ENCODE peak calls at places on chromosomes 11 and 22, in five cellular contexts. One of them, this sample, is unnamed.
A peak's percentile ranks its signal among the peaks of the same experiment; 100 is the strongest.

GRCh38 chr22:19455585-19456370 is 8.3 kb upstream of the C22orf39 start:
- DNase-seq in Calu3: no peak
- DNase-seq in fibroblast of mammary gland: peak; percentile 28
- DNase-seq in sigmoid colon: no peak
- DNase-seq in coronary artery: no peak
- DNase-seq in this sample: no peak

GRCh38 chr11:69642549-69642912 is 1.6 kb downstream of the CCND1 start:
- DNase-seq in Calu3: no peak
- DNase-seq in fibroblast of mammary gland: no peak
- DNase-seq in sigmoid colon: peak; percentile 65
- DNase-seq in coronary artery: peak; percentile 75
- DNase-seq in this sample: no peak

GRCh38 chr11:101262995-101263394 is 133.4 kb upstream of the PGR start:
- DNase-seq in Calu3: no peak
- DNase-seq in coronary artery: no peak
- DNase-seq in fibroblast of mammary gland: no peak
- DNase-seq in sigmoid colon: no peak
- DNase-seq in this sample: no peak

GRCh38 chr11:127632546-127632945 is 632.0 kb upstream of the KIRREL3 start:
- DNase-seq in coronary artery: no peak
- DNase-seq in fibroblast of mammary gland: no peak
- DNase-seq in Calu3: no peak
- DNase-seq in sigmoid colon: no peak
- DNase-seq in this sample: no peak

GRCh38 chr11:720017-720641 is 14.1 kb downstream of the EPS8L2 start:
- DNase-seq in fibroblast of mammary gland: no peak
- DNase-seq in Calu3: no peak
- DNase-seq in coronary artery: no peak
- DNase-seq in sigmoid colon: no peak
- DNase-seq in this sample: no peak

GRCh38 chr11:26028294-26028954 is 303.5 kb upstream of the ANO3 start:
- DNase-seq in coronary artery: no peak
- DNase-seq in fibroblast of mammary gland: peak; percentile 73
- DNase-seq in sigmoid colon: no peak
- DNase-seq in Calu3: no peak
- DNase-seq in this sample: peak; percentile 57

GRCh38 chr11:43575931-43576833 is 104.4 kb upstream of the HSD17B12 start:
- DNase-seq in Calu3: no peak
- DNase-seq in coronary artery: no peak
- DNase-seq in sigmoid colon: no peak
- DNase-seq in fibroblast of mammary gland: peak; percentile 24
- DNase-seq in this sample: peak; percentile 25

GRCh38 chr11:112996924-112997323 is 35.7 kb downstream of the NCAM1 start:
- DNase-seq in Calu3: no peak
- DNase-seq in coronary artery: no peak
- DNase-seq in fibroblast of mammary gland: no peak
- DNase-seq in sigmoid colon: no peak
- DNase-seq in this sample: no peak

GRCh38 chr22:46545041-46545796 is 7.8 kb upstream of the CELSR1 start:
- DNase-seq in sigmoid colon: no peak
- DNase-seq in coronary artery: no peak
- DNase-seq in fibroblast of mammary gland: peak; percentile 17
- DNase-seq in Calu3: no peak
- DNase-seq in this sample: peak; percentile 43

GRCh38 chr11:106231591-106231990 is 154.1 kb downstream of the AASDHPPT start:
- DNase-seq in coronary artery: no peak
- DNase-seq in Calu3: no peak
- DNase-seq in fibroblast of mammary gland: peak; percentile 43
- DNase-seq in sigmoid colon: no peak
- DNase-seq in this sample: peak; percentile 55

DNA sequence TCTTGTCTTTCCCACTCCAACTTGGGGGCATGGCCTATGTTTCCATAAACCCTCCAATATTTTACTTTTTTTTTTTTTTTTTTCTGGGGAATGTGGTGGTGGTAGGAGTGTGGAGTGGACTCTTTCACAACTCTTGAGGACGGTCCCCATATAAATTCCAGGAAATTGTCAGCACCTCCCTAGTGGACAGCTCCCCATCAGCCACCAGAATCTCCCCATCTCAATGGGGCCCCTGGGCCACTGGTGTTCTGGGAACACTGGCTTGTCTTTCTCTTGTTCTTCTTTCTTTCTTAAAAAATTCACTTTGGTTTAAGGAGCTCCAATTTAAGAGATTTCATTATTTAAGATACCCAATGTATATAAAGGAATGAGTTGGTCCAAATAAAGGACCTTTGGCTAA is 74.1 kb downstream of the ADM start:
- DNase-seq in sigmoid colon: no peak
- DNase-seq in fibroblast of mammary gland: peak; percentile 45
- DNase-seq in Calu3: no peak
- DNase-seq in coronary artery: no peak
- DNase-seq in this sample: no peak
- TF ChIP-seq CTCF in sigmoid colon: no peak
- TF ChIP-seq CTCF in fibroblast of mammary gland: no peak
- TF ChIP-seq CTCF in Calu3: no peak
- TF ChIP-seq CTCF in coronary artery: no peak
- TF ChIP-seq CTCF in this sample: no peak

GRCh38 chr22:42074846-42075245 is 798 bp downstream of the PHETA2 start:
- DNase-seq in sigmoid colon: no peak
- DNase-seq in fibroblast of mammary gland: no peak
- DNase-seq in Calu3: no peak
- DNase-seq in coronary artery: no peak
- DNase-seq in this sample: no peak

GRCh38 chr22:42075277-42075676 is 1.2 kb downstream of the PHETA2 start:
- DNase-seq in coronary artery: no peak
- DNase-seq in fibroblast of mammary gland: no peak
- DNase-seq in sigmoid colon: no peak
- DNase-seq in Calu3: no peak
- DNase-seq in this sample: no peak

GRCh38 chr22:42072606-42073330 is 1.3 kb upstream of the PHETA2 start:
- DNase-seq in sigmoid colon: no peak
- DNase-seq in Calu3: no peak
- DNase-seq in coronary artery: no peak
- DNase-seq in fibroblast of mammary gland: no peak
- DNase-seq in this sample: no peak

GRCh38 chr22:42073568-42074152 is 388 bp upstream of the PHETA2 start:
- DNase-seq in Calu3: no peak
- DNase-seq in fibroblast of mammary gland: no peak
- DNase-seq in sigmoid colon: no peak
- DNase-seq in coronary artery: no peak
- DNase-seq in this sample: no peak

DNA sequence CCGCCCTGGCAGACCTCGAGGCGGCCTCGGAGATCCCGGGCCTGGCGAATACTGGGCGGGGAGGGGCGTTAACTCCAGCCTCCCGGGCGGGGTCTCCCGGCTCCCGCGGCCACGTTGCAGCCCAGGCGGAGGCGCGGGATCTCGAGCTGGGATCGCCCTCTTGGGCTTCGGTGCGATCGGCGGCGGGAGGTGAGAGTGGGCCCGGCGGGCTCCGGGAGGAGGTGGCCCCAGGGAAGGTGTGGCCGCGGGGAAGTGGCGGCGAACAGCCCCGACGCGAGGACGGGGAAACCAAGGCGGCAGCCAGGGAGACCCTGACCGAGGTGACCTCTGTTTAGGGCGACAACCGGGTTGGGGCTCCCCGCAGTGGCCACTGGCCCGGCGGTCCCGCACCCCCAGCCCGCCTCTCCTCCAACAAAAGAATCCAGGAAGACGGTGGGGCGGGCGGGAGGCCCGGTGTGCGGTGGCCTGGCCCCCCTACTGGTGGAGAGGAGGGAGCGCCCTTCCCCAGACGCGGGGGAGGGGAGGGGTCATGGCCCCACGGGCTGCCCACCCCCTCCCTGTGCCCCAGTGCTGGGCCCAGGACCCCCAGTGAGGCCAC is at the start of gene PHETA2:
- DNase-seq in coronary artery: no peak
- DNase-seq in Calu3: peak; percentile 34
- DNase-seq in fibroblast of mammary gland: peak; percentile 34
- DNase-seq in sigmoid colon: no peak
- DNase-seq in this sample: peak; percentile 34
- TF ChIP-seq CTCF in coronary artery: no peak
- TF ChIP-seq CTCF in Calu3: peak; percentile 46
- TF ChIP-seq CTCF in fibroblast of mammary gland: peak; percentile 40
- TF ChIP-seq CTCF in sigmoid colon: peak; percentile 56
- TF ChIP-seq CTCF in this sample: peak; percentile 57

GRCh38 chr22:24696551-24697001 is 77.9 kb downstream of the PIWIL3 start:
- DNase-seq in Calu3: no peak
- DNase-seq in sigmoid colon: no peak
- DNase-seq in coronary artery: no peak
- DNase-seq in fibroblast of mammary gland: no peak
- DNase-seq in this sample: no peak
- TF ChIP-seq CTCF in Calu3: no peak
- TF ChIP-seq CTCF in sigmoid colon: no peak
- TF ChIP-seq CTCF in coronary artery: no peak
- TF ChIP-seq CTCF in fibroblast of mammary gland: no peak
- TF ChIP-seq CTCF in this sample: no peak

DNA sequence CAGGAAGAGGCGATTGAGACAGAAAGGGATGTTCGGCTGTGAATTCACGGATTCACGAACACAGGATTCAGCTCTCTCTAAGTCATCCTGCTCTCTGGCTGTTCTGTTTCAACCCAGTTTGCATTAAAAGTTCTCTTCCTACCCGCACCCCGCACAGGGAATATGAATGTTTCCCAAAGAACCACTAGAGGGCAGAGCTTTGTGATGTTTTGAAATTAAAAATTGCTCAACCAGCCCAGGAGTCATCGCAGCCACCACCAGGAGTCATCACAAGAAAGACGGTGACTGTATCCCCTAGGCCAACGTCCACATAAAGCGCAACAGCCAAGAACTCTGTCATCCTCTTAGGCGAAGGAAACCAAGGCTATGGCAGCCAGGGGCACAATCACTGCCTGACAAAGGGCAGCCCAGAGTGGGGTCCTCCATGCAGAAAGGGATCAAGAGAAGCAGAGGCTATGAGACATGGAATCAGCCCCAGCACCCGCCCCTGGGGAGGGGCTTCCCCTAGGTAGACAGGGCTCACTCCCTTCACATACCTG is 122.4 kb downstream of the WT1 start:
- DNase-seq in coronary artery: no peak
- DNase-seq in Calu3: peak; percentile 60
- DNase-seq in sigmoid colon: no peak
- DNase-seq in fibroblast of mammary gland: peak; percentile 85
- DNase-seq in this sample: peak; percentile 86
- TF ChIP-seq CTCF in coronary artery: no peak
- TF ChIP-seq CTCF in Calu3: peak; percentile 84
- TF ChIP-seq CTCF in sigmoid colon: peak; percentile 34
- TF ChIP-seq CTCF in fibroblast of mammary gland: peak; percentile 65
- TF ChIP-seq CTCF in this sample: peak; percentile 71

DNA sequence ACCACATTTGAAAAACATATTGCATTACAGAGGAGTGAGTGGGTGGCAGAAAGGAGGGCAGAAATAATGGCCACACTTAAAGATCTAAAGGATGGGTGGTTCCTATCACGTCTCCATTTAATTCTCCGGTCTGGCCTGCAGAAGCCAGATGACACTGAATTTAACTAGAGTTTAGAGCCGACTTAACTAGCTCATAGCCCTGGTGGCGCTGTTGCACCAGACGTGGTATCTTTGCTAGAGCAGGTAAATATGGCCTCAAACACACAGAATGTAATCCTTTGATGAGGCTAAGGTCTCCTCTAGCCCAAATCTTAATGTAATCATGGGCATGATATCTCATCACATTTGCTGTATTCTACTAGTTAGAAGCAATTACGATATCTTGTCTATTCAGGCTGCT is 51.5 kb upstream of the GAL start:
- DNase-seq in Calu3: peak; percentile 68
- DNase-seq in sigmoid colon: no peak
- DNase-seq in fibroblast of mammary gland: peak; percentile 74
- DNase-seq in coronary artery: no peak
- DNase-seq in this sample: peak; percentile 59
- TF ChIP-seq CTCF in Calu3: peak; percentile 30
- TF ChIP-seq CTCF in sigmoid colon: no peak
- TF ChIP-seq CTCF in fibroblast of mammary gland: peak; percentile 78
- TF ChIP-seq CTCF in coronary artery: no peak
- TF ChIP-seq CTCF in this sample: peak; percentile 48

GRCh38 chr11:128948583-128948982 is 5.9 kb upstream of the TP53AIP1 start:
- DNase-seq in coronary artery: no peak
- DNase-seq in fibroblast of mammary gland: no peak
- DNase-seq in sigmoid colon: no peak
- DNase-seq in Calu3: peak; percentile 17
- DNase-seq in this sample: no peak
- TF ChIP-seq CTCF in coronary artery: no peak
- TF ChIP-seq CTCF in fibroblast of mammary gland: no peak
- TF ChIP-seq CTCF in sigmoid colon: no peak
- TF ChIP-seq CTCF in Calu3: no peak
- TF ChIP-seq CTCF in this sample: no peak

DNA sequence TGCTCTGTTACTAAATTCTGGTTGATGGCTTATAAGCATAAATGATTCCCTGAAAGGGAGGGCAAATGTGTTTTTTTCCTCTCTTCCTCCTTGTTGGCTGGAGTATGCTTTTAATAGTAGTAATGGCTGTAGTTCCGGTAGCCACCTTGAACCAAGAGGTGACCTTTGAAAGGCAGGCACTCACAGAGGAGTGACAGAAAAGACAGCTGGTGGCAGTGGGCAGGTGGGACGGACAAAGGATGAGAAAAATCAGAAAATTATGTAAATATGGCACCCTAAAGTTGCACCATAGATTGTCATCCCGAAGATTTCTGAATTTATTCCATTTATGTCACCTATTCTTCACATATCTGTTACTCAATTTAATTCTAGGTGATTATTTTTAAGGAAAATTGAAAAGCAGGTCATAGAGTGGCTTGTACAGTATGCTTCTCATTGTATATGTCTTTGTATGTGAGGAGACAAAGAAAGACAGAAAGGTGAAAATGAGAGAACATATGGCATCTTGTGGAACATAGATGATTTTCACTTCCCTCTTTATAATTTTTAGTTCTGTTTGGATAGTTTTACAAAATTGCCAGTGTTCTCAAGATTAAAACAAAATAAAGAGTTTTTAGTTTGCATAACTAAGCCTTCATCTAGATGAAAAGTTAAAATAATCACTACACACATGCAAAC is 17.0 kb downstream of the CASP12 start:
- DNase-seq in sigmoid colon: no peak
- DNase-seq in Calu3: no peak
- DNase-seq in fibroblast of mammary gland: no peak
- DNase-seq in coronary artery: no peak
- DNase-seq in this sample: no peak
- TF ChIP-seq CTCF in sigmoid colon: no peak
- TF ChIP-seq CTCF in Calu3: no peak
- TF ChIP-seq CTCF in fibroblast of mammary gland: no peak
- TF ChIP-seq CTCF in coronary artery: no peak
- TF ChIP-seq CTCF in this sample: no peak

GRCh38 chr11:121053244-121053643 is 29.3 kb downstream of the TBCEL start:
- DNase-seq in Calu3: no peak
- DNase-seq in coronary artery: no peak
- DNase-seq in sigmoid colon: no peak
- DNase-seq in fibroblast of mammary gland: no peak
- DNase-seq in this sample: no peak

GRCh38 chr11:121058941-121059340 is 35.0 kb downstream of the TBCEL start:
- DNase-seq in coronary artery: no peak
- DNase-seq in Calu3: no peak
- DNase-seq in fibroblast of mammary gland: no peak
- DNase-seq in sigmoid colon: no peak
- DNase-seq in this sample: no peak

GRCh38 chr11:121055076-121055475 is 31.2 kb downstream of the TBCEL start:
- DNase-seq in sigmoid colon: no peak
- DNase-seq in Calu3: no peak
- DNase-seq in fibroblast of mammary gland: no peak
- DNase-seq in coronary artery: no peak
- DNase-seq in this sample: no peak

GRCh38 chr11:121057922-121058321 is 34.0 kb downstream of the TBCEL start:
- DNase-seq in Calu3: no peak
- DNase-seq in coronary artery: no peak
- DNase-seq in sigmoid colon: no peak
- DNase-seq in fibroblast of mammary gland: no peak
- DNase-seq in this sample: no peak

GRCh38 chr11:121054266-121054665 is 30.4 kb downstream of the TBCEL start:
- DNase-seq in Calu3: no peak
- DNase-seq in fibroblast of mammary gland: no peak
- DNase-seq in sigmoid colon: no peak
- DNase-seq in coronary artery: no peak
- DNase-seq in this sample: no peak
- TF ChIP-seq CTCF in Calu3: no peak
- TF ChIP-seq CTCF in fibroblast of mammary gland: no peak
- TF ChIP-seq CTCF in sigmoid colon: no peak
- TF ChIP-seq CTCF in coronary artery: no peak
- TF ChIP-seq CTCF in this sample: no peak

This sample was measured in fibroblast of the aortic adventitia.